ENCODE peak calls at places on chromosome 21, in nine cellular contexts. Z is AG04449; V is NCI-H1417; W is stimulated activated CD4-positive, alpha-beta T cell treated with anti-CD3 and anti-CD28 coated beads, Interleukin-12 subunit alpha, Interleukin-12 subunit beta, amount 100 ng/mL, for 48 hours; J is T-helper 9 cell; F is iris pigment epithelial cell; Q is WTC11; R is cardiac septum; N is cardiac fibroblast. C is an unnamed sample.

GRCh38 chr21:34811368-34811767 is 142.6 kb downstream of the CLIC6 start:
- DNase-seq in W (no peak), Q (no peak), F (no peak), J (no peak), V (no peak), R (no peak), N (no peak), Z (no peak), C (no peak)

GRCh38 chr21:16071761-16072160 is 342.0 kb downstream of the USP25 start:
- DNase-seq in J (no peak), Z (no peak), V (no peak), N (no peak), Q (no peak), R (no peak), F (no peak), W (no peak), C (no peak)

GRCh38 chr21:45255381-45256020 is 32.2 kb downstream of the POFUT2 start:
- DNase-seq in N (no peak), F (no peak), J (peak), Q (no peak), Z (no peak), R (no peak), V (peak), W (no peak), C (peak)

GRCh38 chr21:45987121-45987711 is 5.6 kb downstream of the COL6A1 start:
- DNase-seq in Q (peak), N (no peak), Z (no peak), V (no peak), R (no peak), F (no peak), J (no peak), W (no peak), C (no peak)

GRCh38 chr21:34865922-34866271 is 183.2 kb downstream of the RUNX1 start:
- DNase-seq in Z (no peak), R (no peak), J (no peak), V (no peak), F (no peak), W (no peak), Q (peak), N (no peak), C (no peak)

GRCh38 chr21:35198004-35198403 is 148.9 kb upstream of the RUNX1 start:
- DNase-seq in F (peak), N (peak), J (no peak), V (no peak), R (no peak), W (no peak), Z (peak), Q (no peak), C (no peak)

GRCh38 chr21:15260604-15261003 is 195.8 kb upstream of the NRIP1 start:
- DNase-seq in V (no peak), F (no peak), R (no peak), N (no peak), W (no peak), Z (no peak), J (no peak), Q (no peak), C (no peak)

GRCh38 chr21:42351626-42352432 is 1.0 kb upstream of the TFF2 start:
- DNase-seq in R (no peak), F (no peak), N (no peak), J (no peak), Q (no peak), Z (no peak), W (no peak), V (no peak), C (no peak)

GRCh38 chr21:45530423-45531113 is 11.7 kb downstream of the SLC19A1 start:
- DNase-seq in J (no peak), Z (no peak), Q (peak), R (peak), V (no peak), F (no peak), W (no peak), N (no peak), C (no peak)

GRCh38 chr21:36310016-36310415 is 10.0 kb upstream of the MORC3 start:
- DNase-seq in F (no peak), W (peak), N (no peak), Z (no peak), R (no peak), Q (no peak), J (no peak), V (no peak), C (no peak)

GRCh38 chr21:29190920-29191319 is 60.5 kb downstream of the MAP3K7CL start:
- DNase-seq in R (no peak), V (no peak), J (no peak), W (no peak), F (peak), Q (no peak), Z (peak), N (peak), C (no peak)

GRCh38 chr21:15592271-15592860 is 137.4 kb upstream of the USP25 start:
- DNase-seq in Q (no peak), W (peak), V (peak), J (no peak), F (peak), R (no peak), N (peak), Z (no peak), C (no peak)

GRCh38 chr21:42194863-42195262 is 24.1 kb upstream of the ABCG1 start:
- DNase-seq in N (no peak), R (no peak), Q (no peak), Z (no peak), F (no peak), W (no peak), J (no peak), V (no peak), C (no peak)

GRCh38 chr21:46063227-46063626 is 34.7 kb upstream of the COL6A2 start:
- DNase-seq in F (peak), V (no peak), W (no peak), J (no peak), R (no peak), N (no peak), Z (no peak), Q (no peak), C (no peak)

GRCh38 chr21:31558839-31559367 is 100.6 kb upstream of the SOD1 start:
- DNase-seq in R (peak), Q (peak), N (peak), J (peak), V (peak), F (peak), W (peak), Z (peak), C (peak)

GRCh38 chr21:36891692-36892091 is 74.8 kb downstream of the HLCS start:
- DNase-seq in R (no peak), J (no peak), N (no peak), Q (no peak), W (no peak), F (no peak), V (no peak), Z (no peak), C (no peak)

GRCh38 chr21:34812510-34813265 is 143.9 kb downstream of the CLIC6 start:
- DNase-seq in N (peak), Z (peak), V (peak), J (no peak), F (peak), Q (no peak), W (no peak), R (no peak), C (no peak)

GRCh38 chr21:43926196-43926595 is 61.2 kb downstream of the AGPAT3 start:
- DNase-seq in V (no peak), F (no peak), J (no peak), N (no peak), Z (no peak), Q (no peak), W (no peak), R (no peak), C (no peak)

GRCh38 chr21:46038871-46039397 is 57.4 kb downstream of the COL6A1 start:
- DNase-seq in N (peak), V (no peak), R (peak), J (no peak), Q (no peak), W (no peak), Z (no peak), F (peak), C (no peak)

GRCh38 chr21:45338326-45339017 is 50.8 kb upstream of the POFUT2 start:
- DNase-seq in F (no peak), Q (no peak), W (no peak), R (no peak), V (no peak), N (no peak), Z (no peak), J (no peak), C (no peak)

GRCh38 chr21:46124926-46125845 is 27.3 kb downstream of the COL6A2 start:
- DNase-seq in F (no peak), V (no peak), R (peak), Z (no peak), N (no peak), Q (peak), W (no peak), J (no peak), C (no peak)

GRCh38 chr21:20721151-20721550 is 277.1 kb upstream of the NCAM2 start:
- DNase-seq in V (no peak), Z (no peak), J (no peak), W (no peak), N (no peak), Q (no peak), F (peak), R (no peak), C (no peak)

GRCh38 chr21:34126269-34126668 is 52.9 kb downstream of the MRPS6 start:
- DNase-seq in W (no peak), R (no peak), Q (no peak), J (no peak), V (peak), N (peak), F (peak), Z (no peak), C (no peak)

GRCh38 chr21:27275294-27275927 is 308.5 kb upstream of the ADAMTS5 start:
- DNase-seq in Q (no peak), R (no peak), Z (peak), N (peak), W (no peak), V (no peak), F (peak), J (no peak), C (no peak)

GRCh38 chr21:38544681-38545080 is 46.4 kb upstream of the ERG start:
- DNase-seq in R (no peak), V (no peak), F (peak), J (no peak), W (no peak), N (no peak), Q (no peak), Z (no peak), C (no peak)

GRCh38 chr21:38401527-38401926 is 96.8 kb downstream of the ERG start:
- DNase-seq in V (no peak), N (no peak), W (no peak), R (no peak), J (no peak), Q (no peak), F (no peak), Z (no peak), C (no peak)

GRCh38 chr21:31586118-31586517 is 73.4 kb upstream of the SOD1 start:
- DNase-seq in N (no peak), J (no peak), Z (no peak), W (no peak), R (no peak), Q (no peak), F (no peak), V (no peak), C (no peak)

GRCh38 chr21:14383596-14384210 is 757 bp upstream of the HSPA13 start:
- DNase-seq in W (peak), Z (no peak), J (no peak), Q (no peak), N (peak), F (peak), R (no peak), V (no peak), C (no peak)